ENCODE peak calls at places on chromosomes 12 and 14, in five cellular contexts. T is NCI-H69, Y is NCI-H1417, J is skeletal muscle cell, N is GM12892. H is an unnamed sample.
A peak's percentile ranks its signal among the peaks of the same experiment; 100 is the strongest.

GRCh38 chr12:123397400-123397799 is 13.5 kb downstream of the KMT5A start:
- DNase-seq in T (no peak), Y (no peak), J (no peak), N (no peak), H (no peak)

GRCh38 chr12:54988402-54989054 is 4.0 kb upstream of the TESPA1 start:
- DNase-seq in T (peak; percentile 92), Y (peak; percentile 36), J (peak; percentile 23), N (no peak), H (no peak)

GRCh38 chr12:99605-100004 is 33.0 kb downstream of the IQSEC3 start:
- DNase-seq in T (no peak), Y (no peak), J (no peak), N (no peak), H (peak; percentile 34)

GRCh38 chr14:51304428-51304827 is 64.4 kb downstream of the TMX1 start:
- DNase-seq in T (no peak), Y (peak; percentile 15), J (no peak), N (no peak), H (peak; percentile 38)

GRCh38 chr12:14643247-14643646 is 53.2 kb downstream of the GUCY2C start:
- DNase-seq in T (no peak), Y (no peak), J (peak; percentile 21), N (no peak), H (no peak)

GRCh38 chr12:3777206-3777809 is 24.4 kb upstream of the CRACR2A start:
- DNase-seq in T (peak; percentile 88), Y (peak; percentile 87), J (no peak), N (no peak), H (no peak)

GRCh38 chr14:68619805-68620574 is 172.9 kb downstream of the ZFP36L1 start:
- DNase-seq in T (no peak), Y (no peak), J (no peak), N (no peak), H (peak; percentile 70)

GRCh38 chr12:16197600-16197999 is 79.9 kb downstream of the SLC15A5 start:
- DNase-seq in T (no peak), Y (no peak), J (no peak), N (no peak), H (no peak)

GRCh38 chr12:65800928-65801327 is 23.4 kb upstream of the HMGA2 start:
- DNase-seq in T (no peak), Y (no peak), J (no peak), N (no peak), H (no peak)

GRCh38 chr12:103813426-103813825 is 27.6 kb downstream of the NT5DC3 start:
- DNase-seq in T (no peak), Y (no peak), J (no peak), N (no peak), H (no peak)

GRCh38 chr12:117025481-117026151 is 73.6 kb downstream of the TESC start:
- DNase-seq in T (peak; percentile 82), Y (peak; percentile 88), J (no peak), N (peak; percentile 57), H (peak; percentile 94)

GRCh38 chr12:91094036-91094660 is 17.1 kb downstream of the LUM start:
- DNase-seq in T (peak; percentile 31), Y (no peak), J (no peak), N (no peak), H (no peak)

GRCh38 chr14:86311151-86311550 is 781.2 kb downstream of the FLRT2 start:
- DNase-seq in T (no peak), Y (no peak), J (no peak), N (no peak), H (no peak)

GRCh38 chr14:73634333-73634833 is 10.4 kb upstream of the DNAL1 start:
- DNase-seq in T (peak; percentile 93), Y (peak; percentile 90), J (no peak), N (no peak), H (peak; percentile 74)

GRCh38 chr12:43338848-43339526 is 213.0 kb downstream of the ADAMTS20 start:
- DNase-seq in T (peak; percentile 95), Y (peak; percentile 96), J (no peak), N (no peak), H (peak; percentile 37)

GRCh38 chr12:1872448-1872847 is 46.0 kb downstream of the CACNA2D4 start:
- DNase-seq in T (no peak), Y (no peak), J (no peak), N (no peak), H (no peak)

GRCh38 chr12:114685320-114685781 is 1.4 kb upstream of the TBX3 start:
- DNase-seq in T (no peak), Y (no peak), J (no peak), N (no peak), H (peak; percentile 66)

GRCh38 chr14:93326196-93326595 is 6.6 kb downstream of the BTBD7 start:
- DNase-seq in T (no peak), Y (no peak), J (no peak), N (no peak), H (no peak)

GRCh38 chr12:113242018-113242418 is 20.8 kb downstream of the TPCN1 start:
- DNase-seq in T (peak; percentile 78), Y (no peak), J (peak; percentile 41), N (no peak), H (no peak)

GRCh38 chr12:88658009-88658408 is 77.7 kb upstream of the KITLG start:
- DNase-seq in T (peak; percentile 9), Y (no peak), J (no peak), N (no peak), H (no peak)

GRCh38 chr14:63933701-63934100 is 80.9 kb downstream of the SYNE2 start:
- DNase-seq in T (peak; percentile 70), Y (no peak), J (no peak), N (no peak), H (no peak)

GRCh38 chr12:131273291-131273845 is 319.7 kb downstream of the ADGRD1 start:
- DNase-seq in T (no peak), Y (no peak), J (no peak), N (no peak), H (no peak)

GRCh38 chr14:72611956-72612500 is 281.9 kb downstream of the DPF3 start:
- DNase-seq in T (no peak), Y (no peak), J (no peak), N (no peak), H (no peak)

GRCh38 chr12:116982721-116983502 is 72.2 kb downstream of the FBXW8 start:
- DNase-seq in T (no peak), Y (no peak), J (no peak), N (no peak), H (no peak)

GRCh38 chr12:14258468-14258947 is 107.0 kb upstream of the ATF7IP start:
- DNase-seq in T (no peak), Y (no peak), J (no peak), N (no peak), H (no peak)

GRCh38 chr14:58428011-58428807 is 690 bp downstream of the KIAA0586 start:
- DNase-seq in T (peak; percentile 82), Y (peak; percentile 78), J (peak; percentile 22), N (no peak), H (peak; percentile 29)

GRCh38 chr12:4421590-4422031 is 24.0 kb downstream of the FGF6 start:
- DNase-seq in T (peak; percentile 74), Y (peak; percentile 71), J (no peak), N (peak; percentile 47), H (peak; percentile 38)

GRCh38 chr14:73662439-73663056 is 17.8 kb downstream of the DNAL1 start:
- DNase-seq in T (peak; percentile 41), Y (no peak), J (peak; percentile 56), N (no peak), H (peak; percentile 79)

GRCh38 chr14:59282366-59282765 is 93.9 kb downstream of the DAAM1 start:
- DNase-seq in T (no peak), Y (no peak), J (peak; percentile 45), N (no peak), H (no peak)

GRCh38 chr14:71362920-71363584 is 455.8 kb downstream of the PCNX1 start:
- DNase-seq in T (peak; percentile 34), Y (peak; percentile 31), J (no peak), N (no peak), H (no peak)

GRCh38 chr14:53044486-53044885 is 93.6 kb upstream of the FERMT2 start:
- DNase-seq in T (no peak), Y (no peak), J (peak; percentile 51), N (no peak), H (no peak)

GRCh38 chr14:21054768-21055145 is 2.9 kb upstream of the RNASE8 start:
- DNase-seq in T (no peak), Y (no peak), J (no peak), N (no peak), H (no peak)